ENCODE peak calls at places on chromosomes 1 and 21, in ten cellular contexts. M is OCI-LY7; F is astrocyte; R is GM23338; S is right lobe of liver; Y is neural progenitor cell; L is heart right ventricle; E is SK-N-SH; T is spleen; G is CD8-positive, alpha-beta memory T cell. W is an unnamed sample.
A peak's percentile ranks its signal among the peaks of the same experiment; 100 is the strongest.

GRCh38 chr1:33272930-33273329 is 16.6 kb downstream of the ZNF362 start:
- DNase-seq in R (no peak), F (no peak), L (no peak), M (no peak), E (no peak), T (no peak), S (no peak), G (no peak), Y (no peak), W (no peak)

GRCh38 chr1:58739851-58740466 is 40.1 kb upstream of the MYSM1 start:
- DNase-seq in T (no peak), F (no peak), S (no peak), M (peak; percentile 78), G (no peak), L (peak; percentile 52), R (peak; percentile 91), Y (peak; percentile 87), E (peak; percentile 60), W (no peak)

GRCh38 chr1:51285055-51285454 is 45.3 kb downstream of the TTC39A start:
- DNase-seq in T (no peak), L (no peak), M (no peak), R (no peak), Y (no peak), S (no peak), F (no peak), G (no peak), E (no peak), W (no peak)

GRCh38 chr21:44485254-44485793 is 30.0 kb downstream of the LRRC3 start:
- DNase-seq in F (no peak), R (peak; percentile 87), T (peak; percentile 79), Y (peak; percentile 74), G (no peak), L (no peak), S (peak; percentile 72), E (peak; percentile 83), M (no peak), W (no peak)

GRCh38 chr1:17633654-17634053 is 94.2 kb downstream of the ARHGEF10L start:
- DNase-seq in S (no peak), L (no peak), T (no peak), F (peak; percentile 83), G (no peak), R (no peak), M (no peak), Y (no peak), E (no peak), W (peak; percentile 14)

GRCh38 chr1:111793896-111794295 is 38.2 kb downstream of the DDX20 start:
- DNase-seq in M (no peak), S (no peak), F (no peak), Y (no peak), E (no peak), L (no peak), R (no peak), T (no peak), G (no peak), W (no peak)

GRCh38 chr1:89519779-89520358 is 4.8 kb upstream of the LRRC8B start:
- DNase-seq in T (no peak), F (no peak), G (no peak), M (peak; percentile 68), R (peak; percentile 68), E (peak; percentile 54), Y (peak; percentile 43), L (no peak), S (no peak), W (no peak)

GRCh38 chr1:39952359-39953110 is 2.4 kb upstream of the MFSD2A start:
- DNase-seq in R (no peak), T (no peak), Y (no peak), L (no peak), M (no peak), E (peak; percentile 42), S (no peak), G (no peak), F (peak; percentile 21), W (peak; percentile 46)

GRCh38 chr1:3106216-3106615 is 37.2 kb downstream of the PRDM16 start:
- DNase-seq in T (no peak), F (no peak), S (no peak), R (no peak), G (no peak), M (no peak), E (no peak), L (no peak), Y (no peak), W (no peak)

GRCh38 chr1:37853157-37853556 is 6.2 kb downstream of the MTF1 start:
- DNase-seq in S (no peak), Y (no peak), F (no peak), E (no peak), G (no peak), M (no peak), R (no peak), T (no peak), L (no peak), W (no peak)

GRCh38 chr1:184608581-184608980 is 146.1 kb downstream of the EDEM3 start:
- DNase-seq in T (no peak), R (no peak), S (no peak), Y (no peak), L (no peak), F (no peak), G (no peak), E (no peak), M (no peak), W (no peak)

GRCh38 chr1:214632091-214632490 is 29.1 kb downstream of the CENPF start:
- DNase-seq in L (no peak), S (no peak), M (no peak), T (no peak), G (no peak), R (no peak), Y (no peak), F (no peak), E (no peak), W (no peak)

GRCh38 chr1:66274634-66275033 is 259.3 kb upstream of the SGIP1 start:
- DNase-seq in T (no peak), F (peak; percentile 47), R (no peak), Y (no peak), S (no peak), L (no peak), E (no peak), G (no peak), M (no peak), W (no peak)

GRCh38 chr1:152107289-152107983 is 7.8 kb downstream of the TCHH start:
- DNase-seq in F (no peak), L (no peak), M (no peak), E (no peak), S (peak; percentile 43), T (no peak), R (peak; percentile 56), Y (no peak), G (no peak), W (no peak)

GRCh38 chr1:23273450-23274133 is 56.3 kb upstream of the HTR1D start:
- DNase-seq in M (no peak), R (no peak), S (no peak), G (no peak), T (no peak), F (peak; percentile 81), L (no peak), Y (no peak), E (no peak), W (no peak)

GRCh38 chr1:93448983-93449805 is 1.3 kb downstream of the FNBP1L start:
- DNase-seq in S (no peak), F (peak; percentile 59), Y (peak; percentile 60), G (no peak), L (no peak), E (peak; percentile 44), M (no peak), R (peak; percentile 84), T (no peak), W (no peak)

DNA sequence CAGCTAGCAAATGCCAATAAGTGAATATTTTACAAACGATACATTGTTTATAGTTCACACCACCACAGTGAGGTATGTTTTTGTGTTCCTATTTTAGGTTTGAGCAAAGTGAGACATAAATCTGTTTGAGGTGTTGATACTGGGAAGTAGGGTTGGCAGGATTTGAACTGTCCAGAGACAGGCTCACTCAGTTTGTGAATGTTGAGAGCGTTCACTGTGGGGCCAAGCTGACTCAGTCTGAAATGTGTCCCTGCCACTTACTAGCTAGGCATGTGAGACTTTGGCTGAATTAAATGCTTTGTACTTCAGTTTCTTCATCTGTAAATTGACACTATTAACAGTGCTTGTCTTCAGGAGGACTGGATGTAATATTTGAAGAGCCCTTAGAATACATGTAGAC is 35.1 kb downstream of the DIRAS3 start:
- DNase-seq in G (no peak), T (no peak), Y (no peak), E (no peak), F (peak; percentile 10), L (no peak), S (no peak), M (no peak), R (no peak), W (no peak)
- H3K27ac ChIP-seq in G (no peak overlapping the region), T (no peak overlapping the region), Y (no peak overlapping the region), E (no peak overlapping the region), F (no peak overlapping the region), L (no peak overlapping the region), S (no peak overlapping the region), M (no peak overlapping the region), R (no peak overlapping the region), W (no peak overlapping the region)

GRCh38 chr1:41662061-41662655 is 177.7 kb upstream of the EDN2 start:
- DNase-seq in E (peak; percentile 89), T (peak; percentile 89), Y (peak; percentile 84), G (peak; percentile 64), L (peak; percentile 86), M (no peak), R (peak; percentile 64), S (peak; percentile 72), F (peak; percentile 73), W (peak; percentile 48)
- H3K27ac ChIP-seq in E (no peak overlapping the region), T (peak overlapping the region; percentile 88), Y (no peak overlapping the region), G (peak overlapping the region; percentile 58), L (peak overlapping the region; percentile 94), M (no peak overlapping the region), R (no peak overlapping the region), S (peak overlapping the region; percentile 85), F (peak overlapping the region; percentile 69), W (peak overlapping the region; percentile 79)

DNA sequence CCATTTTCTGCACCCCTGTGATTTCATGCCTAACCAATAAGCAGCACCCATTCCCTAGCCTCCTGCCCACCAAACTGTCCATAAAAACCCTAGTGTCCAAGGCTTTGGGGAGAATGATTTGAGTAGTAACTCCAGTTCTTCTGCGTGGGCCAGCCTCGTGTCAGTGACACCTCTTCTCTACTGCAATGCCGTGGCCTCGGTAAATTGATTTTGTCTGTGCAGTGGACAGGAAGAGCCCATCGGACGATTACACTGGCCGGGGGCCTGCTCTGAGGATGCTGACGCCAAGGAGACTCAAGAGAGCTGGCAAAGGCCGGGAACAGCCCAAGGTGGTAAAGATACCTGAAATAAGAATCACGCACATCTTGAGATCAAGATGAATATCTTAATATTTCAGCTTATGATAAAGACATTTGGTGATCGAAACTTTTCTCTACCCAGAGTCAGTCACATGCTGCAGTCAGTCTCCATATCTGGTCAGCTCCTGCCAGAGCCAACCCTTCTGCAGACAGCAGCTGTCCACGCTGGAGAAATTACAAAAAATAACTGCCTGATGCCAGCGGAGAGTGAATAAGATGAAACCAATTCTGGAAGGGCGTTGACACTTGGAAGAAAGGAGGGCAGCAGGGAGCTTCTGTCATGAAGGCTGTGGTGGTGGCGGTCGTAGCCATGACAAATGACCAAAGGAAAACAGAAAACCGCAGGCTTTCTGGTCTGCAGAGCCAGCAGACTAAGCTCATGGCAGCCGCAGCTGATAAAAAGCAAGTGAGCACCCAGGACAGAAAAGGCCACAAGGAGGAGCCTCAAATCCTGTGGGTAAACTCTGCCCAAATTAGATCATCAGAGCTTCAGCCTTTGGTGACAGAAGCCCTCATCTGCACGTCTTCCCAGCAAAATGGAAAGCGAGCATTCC is 29.1 kb downstream of the RSPH1 start:
- DNase-seq in S (peak; percentile 34), E (no peak), L (no peak), F (peak; percentile 39), Y (peak; percentile 55), G (no peak), R (peak; percentile 60), M (peak; percentile 58), T (no peak), W (no peak)
- H3K27ac ChIP-seq in S (no peak overlapping the region), E (no peak overlapping the region), L (no peak overlapping the region), F (no peak overlapping the region), Y (no peak overlapping the region), G (no peak overlapping the region), R (no peak overlapping the region), M (no peak overlapping the region), T (no peak overlapping the region), W (no peak overlapping the region)

GRCh38 chr21:39136711-39137110 is 46.5 kb downstream of the PSMG1 start:
- DNase-seq in Y (no peak), L (no peak), F (peak; percentile 42), S (no peak), G (no peak), T (no peak), M (no peak), R (no peak), E (no peak), W (no peak)
- H3K27ac ChIP-seq in Y (no peak overlapping the region), L (peak overlapping the region; percentile 61), F (no peak overlapping the region), S (no peak overlapping the region), G (no peak overlapping the region), T (peak overlapping the region; percentile 29), M (no peak overlapping the region), R (no peak overlapping the region), E (peak overlapping the region; percentile 71), W (no peak overlapping the region)